ENCODE peak calls at places on chromosome X, in six cellular contexts. F is epithelial cell of esophagus, J is tibial nerve, I is glutamatergic neuron, R is foreskin fibroblast, O is DND-41. K is an unnamed sample.

GRCh38 chrX:87744391-87744790 is 226.8 kb downstream of the KLHL4 start:
- DNase-seq in R (no peak), F (no peak), J (no peak), O (no peak), I (no peak), K (no peak)

GRCh38 chrX:25017667-25018247 is 2.0 kb upstream of the ARX start:
- DNase-seq in F (no peak), R (no peak), J (no peak), I (no peak), O (peak; percentile 4), K (no peak)

GRCh38 chrX:140141444-140142029 is 176.2 kb upstream of the CXorf66 start:
- DNase-seq in F (peak; percentile 36), R (peak; percentile 3), I (peak; percentile 23), J (no peak), O (peak; percentile 17), K (no peak)

GRCh38 chrX:9611436-9612145 is 146.7 kb downstream of the TBL1X start:
- DNase-seq in O (no peak), I (no peak), F (no peak), R (peak; percentile 57), J (no peak), K (no peak)

GRCh38 chrX:109327271-109327670 is 154.6 kb downstream of the GUCY2F start:
- DNase-seq in R (no peak), J (no peak), O (no peak), F (no peak), I (no peak), K (no peak)

GRCh38 chrX:125977851-125978250 is 188.2 kb downstream of the DCAF12L2 start:
- DNase-seq in O (no peak), R (no peak), I (no peak), F (peak; percentile 0), J (no peak), K (no peak)

GRCh38 chrX:124362072-124362471 is 15.7 kb downstream of the SH2D1A start:
- DNase-seq in J (no peak), F (no peak), O (no peak), R (no peak), I (no peak), K (no peak)

GRCh38 chrX:38375888-38376287 is 23.5 kb downstream of the OTC start:
- DNase-seq in F (peak; percentile 28), O (peak; percentile 6), J (no peak), I (no peak), R (peak; percentile 15), K (no peak)

GRCh38 chrX:15714529-15714928 is 23.5 kb upstream of the CA5B start:
- DNase-seq in J (no peak), I (no peak), O (no peak), R (peak; percentile 5), F (peak; percentile 89), K (no peak)

GRCh38 chrX:109487640-109488039 is 5.8 kb upstream of the GUCY2F start:
- DNase-seq in J (no peak), O (no peak), I (no peak), F (no peak), R (no peak), K (no peak)

GRCh38 chrX:109886122-109886761 is 116.7 kb upstream of the TMEM164 start:
- DNase-seq in O (peak; percentile 17), I (peak; percentile 34), R (peak; percentile 72), J (no peak), F (peak; percentile 61), K (no peak)

GRCh38 chrX:33725556-33726232 is 406.4 kb downstream of the FAM47A start:
- DNase-seq in J (no peak), I (no peak), F (peak; percentile 54), O (no peak), R (no peak), K (no peak)

GRCh38 chrX:57367649-57368048 is 81.1 kb downstream of the FAAH2 start:
- DNase-seq in I (no peak), R (no peak), J (no peak), O (peak; percentile 43), F (no peak), K (no peak)

GRCh38 chrX:97616883-97617510 is 733.3 kb downstream of the RPA4 start:
- DNase-seq in F (peak; percentile 87), O (no peak), I (no peak), J (no peak), R (peak; percentile 78), K (no peak)

GRCh38 chrX:152138388-152138784 is at the start of gene MAGEA10:
- DNase-seq in J (no peak), O (no peak), I (no peak), F (no peak), R (no peak), K (no peak)

GRCh38 chrX:30593435-30594200 is 16.1 kb upstream of the TASL start:
- DNase-seq in J (no peak), O (no peak), I (no peak), F (peak; percentile 55), R (no peak), K (no peak)

GRCh38 chrX:37873220-37873619 is 25.8 kb upstream of the DYNLT3 start:
- DNase-seq in F (no peak), I (no peak), R (no peak), J (no peak), O (no peak), K (no peak)

GRCh38 chrX:29687687-29688086 is 527.7 kb upstream of the MAGEB2 start:
- DNase-seq in J (no peak), I (no peak), R (peak; percentile 59), F (peak; percentile 7), O (no peak), K (no peak)

GRCh38 chrX:132810964-132811712 is 147.3 kb downstream of the HS6ST2 start:
- DNase-seq in R (no peak), O (no peak), F (peak; percentile 72), I (no peak), J (no peak), K (no peak)

GRCh38 chrX:68846536-68846935 is 17.7 kb downstream of the EFNB1 start:
- DNase-seq in J (no peak), O (no peak), I (no peak), F (no peak), R (peak; percentile 30), K (no peak)

GRCh38 chrX:11151799-11152591 is 40.9 kb downstream of the HCCS start:
- DNase-seq in R (no peak), F (no peak), I (no peak), O (no peak), J (no peak), K (no peak)

GRCh38 chrX:34764842-34765241 is 107.8 kb upstream of the TMEM47 start:
- DNase-seq in O (no peak), J (no peak), R (no peak), F (no peak), I (no peak), K (no peak)

GRCh38 chrX:51847463-51847862 is 46.0 kb upstream of the MAGED1 start:
- DNase-seq in F (no peak), J (no peak), O (no peak), R (no peak), I (no peak), K (no peak)

GRCh38 chrX:110000000-110000399 is 2.9 kb upstream of the TMEM164 start:
- DNase-seq in F (no peak), J (no peak), R (no peak), I (no peak), O (no peak), K (no peak)

GRCh38 chrX:134374294-134374693 is 85.7 kb upstream of the HPRT1 start:
- DNase-seq in J (no peak), R (no peak), I (no peak), O (no peak), F (no peak), K (no peak)

GRCh38 chrX:16357902-16358301 is 190.6 kb downstream of the MAGEB17 start:
- DNase-seq in J (no peak), F (no peak), R (no peak), I (no peak), O (no peak), K (no peak)

GRCh38 chrX:45191820-45192409 is 8.8 kb downstream of the DIPK2B start:
- DNase-seq in F (peak; percentile 3), O (no peak), R (no peak), J (no peak), I (no peak), K (no peak)

GRCh38 chrX:109943092-109943739 is 59.7 kb upstream of the TMEM164 start:
- DNase-seq in J (no peak), I (no peak), O (no peak), R (no peak), F (no peak), K (no peak)

GRCh38 chrX:68650491-68650890 is 3.0 kb downstream of the STARD8 start:
- DNase-seq in J (no peak), I (no peak), F (peak; percentile 57), R (peak; percentile 41), O (no peak), K (no peak)

GRCh38 chrX:374566-374965 is 12.1 kb downstream of the PPP2R3B start:
- DNase-seq in F (no peak), I (peak; percentile 35), J (no peak), O (no peak), R (peak; percentile 41), K (no peak)

GRCh38 chrX:13404364-13404763 is 84.5 kb upstream of the ATXN3L start:
- DNase-seq in O (no peak), F (no peak), R (no peak), I (no peak), J (no peak), K (no peak)

GRCh38 chrX:129957241-129958099 is 25.0 kb upstream of the BCORL1 start:
- DNase-seq in O (peak; percentile 59), R (peak; percentile 70), I (peak; percentile 61), F (peak; percentile 14), J (no peak), K (no peak)

GRCh38 chrX:102697506-102697905 is 14.7 kb upstream of the GPRASP2 start:
- DNase-seq in O (no peak), I (no peak), J (no peak), R (peak; percentile 59), F (no peak), K (no peak)

GRCh38 chrX:50100188-50100587 is 100.6 kb downstream of the AKAP4 start:
- DNase-seq in J (no peak), I (peak; percentile 8), R (no peak), O (no peak), F (peak; percentile 12), K (no peak)
- TF ChIP-seq CTCF in J (no peak), I (no peak), R (no peak), O (peak; percentile 43), F (peak; percentile 29), K (peak; percentile 70)

GRCh38 chrX:149004936-149005335 is 500.2 kb downstream of the IDS start:
- DNase-seq in R (no peak), O (no peak), F (no peak), I (no peak), J (no peak), K (no peak)
- TF ChIP-seq CTCF in R (no peak), O (no peak), F (no peak), I (no peak), J (no peak), K (no peak)

DNA sequence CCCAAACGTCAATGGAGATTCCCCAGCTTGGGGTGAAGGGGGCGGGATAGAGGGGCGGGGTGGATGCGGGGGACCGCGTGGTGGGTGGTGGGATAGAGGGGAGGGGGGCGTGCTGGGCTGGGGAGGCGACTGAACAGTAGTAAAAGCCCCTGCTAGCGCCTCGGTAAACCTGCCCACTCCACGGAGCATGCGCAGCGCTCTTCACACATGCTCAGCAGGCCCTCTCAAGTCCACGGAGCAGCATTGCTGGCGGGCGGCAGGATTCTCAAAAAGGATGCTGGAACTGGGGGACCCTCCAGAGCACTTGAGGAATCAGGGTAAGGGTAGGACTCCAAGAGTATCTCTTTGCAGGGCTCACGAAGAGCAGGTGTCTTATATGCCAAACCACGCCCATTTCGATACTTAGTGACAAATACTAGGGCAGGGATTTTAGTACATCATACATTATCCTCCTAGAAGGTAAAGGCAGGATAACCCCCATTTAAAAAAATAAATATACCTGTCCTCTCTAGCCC is 378 bp upstream of the RPS6KA6 start:
- DNase-seq in F (peak; percentile 49), R (peak; percentile 77), I (peak; percentile 75), O (no peak), J (no peak), K (no peak)
- TF ChIP-seq CTCF in F (peak; percentile 5), R (no peak), I (no peak), O (no peak), J (no peak), K (peak; percentile 23)

GRCh38 chrX:104310084-104310483 is 55.4 kb upstream of the ESX1 start:
- DNase-seq in R (peak; percentile 61), J (no peak), F (peak; percentile 37), O (no peak), I (no peak), K (no peak)
- TF ChIP-seq CTCF in R (peak; percentile 35), J (no peak), F (peak; percentile 40), O (peak; percentile 9), I (no peak), K (peak; percentile 73)